ENCODE peak calls at places on chromosomes 12 and 14, in seven cellular contexts. R, J, N, G, Z, L and E are unnamed samples.
A peak's percentile ranks its signal among the peaks of the same experiment; 100 is the strongest.

GRCh38 chr12:104662908-104663307 is 206.2 kb downstream of the CHST11 start:
- DNase-seq in L (no peak), R (no peak), G (no peak), J (no peak), N (no peak), Z (no peak), E (no peak)

GRCh38 chr14:36701144-36701543 is 39.5 kb downstream of the PAX9 start:
- DNase-seq in J (no peak), R (no peak), G (no peak), Z (no peak), N (no peak), L (no peak), E (no peak)

GRCh38 chr12:124531281-124531745 is 36.1 kb downstream of the NCOR2 start:
- DNase-seq in R (no peak), G (no peak), Z (no peak), L (no peak), J (no peak), N (no peak), E (no peak)

GRCh38 chr12:79098530-79098929 is 234.0 kb downstream of the SYT1 start:
- DNase-seq in J (no peak), L (no peak), Z (no peak), G (no peak), N (no peak), R (no peak), E (no peak)

GRCh38 chr14:55333785-55334485 is 62.7 kb downstream of the FBXO34 start:
- DNase-seq in Z (no peak), J (no peak), G (peak; percentile 61), L (no peak), N (no peak), R (no peak), E (no peak)

GRCh38 chr12:6950944-6951540 is at the start of gene PTPN6:
- DNase-seq in L (no peak), G (peak; percentile 90), J (peak; percentile 62), R (no peak), Z (peak; percentile 58), N (no peak), E (no peak)

GRCh38 chr14:63777024-63777423 is 49.2 kb upstream of the SGPP1 start:
- DNase-seq in Z (no peak), L (no peak), G (no peak), R (peak; percentile 13), J (no peak), N (no peak), E (peak; percentile 54)

GRCh38 chr14:32728526-32728925 is 210.2 kb upstream of the NPAS3 start:
- DNase-seq in J (no peak), R (no peak), Z (no peak), L (no peak), N (no peak), G (no peak), E (no peak)

GRCh38 chr14:63543000-63543825 is at the start of gene PPP2R5E:
- DNase-seq in L (peak; percentile 99), R (peak; percentile 98), J (peak; percentile 95), Z (peak; percentile 98), G (peak; percentile 99), N (peak; percentile 92), E (peak; percentile 99)

GRCh38 chr12:128724468-128725046 is 99.2 kb downstream of the SLC15A4 start:
- DNase-seq in J (no peak), Z (no peak), L (no peak), G (no peak), N (no peak), R (no peak), E (no peak)

GRCh38 chr12:86230516-86231146 is 25.6 kb downstream of the MGAT4C start:
- DNase-seq in G (no peak), R (no peak), N (no peak), Z (no peak), L (no peak), J (no peak), E (no peak)

GRCh38 chr12:121323908-121324307 is 27.4 kb upstream of the CAMKK2 start:
- DNase-seq in Z (no peak), G (no peak), N (peak; percentile 70), R (no peak), L (no peak), J (no peak), E (no peak)

GRCh38 chr12:24600996-24601395 is 347.9 kb downstream of the BCAT1 start:
- DNase-seq in L (no peak), R (no peak), G (no peak), N (no peak), J (no peak), Z (no peak), E (no peak)

GRCh38 chr14:81991998-81992397 is 458.3 kb upstream of the SEL1L start:
- DNase-seq in G (no peak), R (no peak), Z (no peak), N (no peak), L (no peak), J (no peak), E (no peak)

GRCh38 chr12:12081836-12082497 is 11.2 kb downstream of the BCL2L14 start:
- DNase-seq in R (peak; percentile 29), J (no peak), N (peak; percentile 31), L (no peak), G (peak; percentile 87), Z (no peak), E (peak; percentile 27)

GRCh38 chr12:123952037-123952436 is 20.6 kb downstream of the CCDC92 start:
- DNase-seq in R (no peak), J (no peak), L (no peak), G (no peak), Z (no peak), N (no peak), E (no peak)

GRCh38 chr12:30822385-30823139 is 67.8 kb upstream of the CAPRIN2 start:
- DNase-seq in N (peak; percentile 67), G (peak; percentile 72), Z (peak; percentile 79), J (peak; percentile 6), R (no peak), L (no peak), E (no peak)

GRCh38 chr14:55000381-55000780 is 26.5 kb downstream of the WDHD1 start:
- DNase-seq in N (no peak), G (no peak), J (no peak), L (no peak), R (no peak), Z (no peak), E (no peak)

GRCh38 chr14:61290686-61291085 is 9.5 kb upstream of the TMEM30B start:
- DNase-seq in G (no peak), J (no peak), N (no peak), L (no peak), Z (no peak), R (no peak), E (no peak)

GRCh38 chr12:19038210-19038609 is 91.3 kb upstream of the PLEKHA5 start:
- DNase-seq in G (no peak), L (no peak), R (no peak), Z (no peak), J (no peak), N (no peak), E (no peak)
- H3K4me3 ChIP-seq in G (no peak overlapping the region), L (no peak overlapping the region), R (no peak overlapping the region), Z (no peak overlapping the region), J (no peak overlapping the region), N (no peak overlapping the region), E (no peak overlapping the region)

GRCh38 chr12:50914872-50915484 is 37.4 kb upstream of the HIGD1C start:
- DNase-seq in J (no peak), N (no peak), Z (no peak), L (no peak), G (no peak), R (no peak), E (no peak)
- H3K9me3 ChIP-seq in J (no peaks in the 10 kb centered on the region), N (no peaks in the 10 kb centered on the region), Z (peaks cover 36% of the 10 kb centered on the region), L (no peaks in the 10 kb centered on the region), G (no peaks in the 10 kb centered on the region), R (peaks cover 11% of the 10 kb centered on the region), E (peaks cover 31% of the 10 kb centered on the region)

GRCh38 chr12:45049912-45050318 is 984 bp downstream of the DBX2 start:
- DNase-seq in R (no peak), N (no peak), L (no peak), Z (no peak), G (no peak), J (no peak), E (no peak)

GRCh38 chr12:45051490-45052105 is 699 bp upstream of the DBX2 start:
- DNase-seq in R (no peak), J (no peak), Z (no peak), G (no peak), N (no peak), L (no peak), E (no peak)

GRCh38 chr12:45050331-45050750 is 558 bp downstream of the DBX2 start:
- DNase-seq in L (no peak), N (no peak), J (no peak), Z (no peak), G (no peak), R (no peak), E (no peak)

DNA sequence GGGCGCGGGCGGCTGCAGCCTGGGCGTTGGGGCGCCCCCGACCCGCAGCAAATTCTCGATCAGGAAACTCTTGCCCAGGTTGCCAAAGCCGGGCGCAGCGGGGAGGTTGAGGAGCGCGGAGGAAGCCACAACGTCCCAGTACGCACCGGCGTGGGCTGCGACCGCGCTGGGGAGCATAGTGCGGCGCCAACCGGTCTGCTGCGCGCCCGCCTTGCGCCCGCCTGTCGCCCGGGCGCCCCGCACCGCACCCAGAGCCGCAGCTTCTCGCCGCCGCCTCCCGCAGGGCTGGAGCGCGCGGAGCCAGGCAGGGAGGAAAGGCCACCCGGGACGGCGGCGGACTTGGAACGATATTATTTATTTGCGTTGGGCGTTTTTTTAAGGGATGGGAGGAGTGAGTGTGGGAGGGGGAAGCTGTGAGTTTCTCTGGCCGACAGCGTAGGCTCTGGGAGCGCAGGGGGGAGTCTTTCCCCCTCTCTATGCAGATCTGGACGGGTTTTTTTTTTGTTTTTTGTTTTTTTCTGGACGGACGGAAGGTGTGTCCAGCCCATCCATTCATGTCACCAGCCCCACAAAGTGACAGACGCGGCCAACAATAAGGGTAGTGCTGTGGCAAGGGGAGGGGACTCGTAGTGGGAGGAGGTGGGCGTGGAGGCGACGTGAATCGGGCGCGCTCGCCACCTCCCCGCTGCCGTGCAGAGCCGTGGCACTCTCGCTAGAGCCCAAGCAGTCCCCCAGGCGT is at the start of gene DBX2:
- DNase-seq in R (no peak), L (no peak), G (no peak), J (no peak), Z (no peak), N (no peak), E (no peak)
- H3K4me3 ChIP-seq in R (no peak within 1 kb of the TSS), L (peak within 1 kb of the TSS; percentile 43), G (no peak within 1 kb of the TSS), J (no peak within 1 kb of the TSS), Z (peak within 1 kb of the TSS; percentile 34), N (no peak within 1 kb of the TSS), E (peak within 1 kb of the TSS; percentile 23)

GRCh38 chr14:105629886-105630215 is 103.5 kb downstream of the TMEM121 start:
- DNase-seq in N (no peak), Z (no peak), R (no peak), J (no peak), G (no peak), L (no peak), E (no peak)

GRCh38 chr14:105622329-105622955 is 96.1 kb downstream of the TMEM121 start:
- DNase-seq in L (no peak), G (no peak), Z (no peak), J (no peak), R (no peak), N (no peak), E (no peak)

GRCh38 chr14:105632010-105632409 is 105.6 kb downstream of the TMEM121 start:
- DNase-seq in J (no peak), L (no peak), R (no peak), N (no peak), Z (no peak), G (no peak), E (no peak)

DNA sequence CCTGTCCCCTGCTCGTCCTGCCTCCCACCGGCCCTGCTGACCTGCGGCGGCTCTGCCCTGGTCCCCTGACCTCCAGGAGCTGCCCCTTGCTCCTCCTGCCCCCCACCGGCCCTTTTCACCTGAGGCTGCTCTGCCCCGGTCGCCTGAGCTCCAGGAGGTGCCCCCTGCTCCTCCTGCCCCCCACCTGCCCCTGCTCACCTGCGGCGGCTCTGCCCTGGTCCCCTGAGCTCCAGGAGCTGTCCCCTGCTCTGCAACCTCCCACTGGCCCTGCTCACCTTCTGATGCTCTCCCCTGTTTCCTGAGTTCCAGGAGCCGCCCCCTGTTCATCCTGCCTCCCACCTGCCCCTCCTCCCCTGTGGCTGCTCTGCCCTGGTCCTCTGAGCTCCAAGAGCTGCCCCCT is 101.3 kb downstream of the TMEM121 start:
- DNase-seq in L (no peak), G (no peak), R (no peak), N (no peak), Z (no peak), J (no peak), E (no peak)
- H3K9me3 ChIP-seq in L (no peaks in the 10 kb centered on the region), G (no peaks in the 10 kb centered on the region), R (peaks cover 3% of the 10 kb centered on the region), N (no peaks in the 10 kb centered on the region), Z (no peaks in the 10 kb centered on the region), J (no peaks in the 10 kb centered on the region), E (no peaks in the 10 kb centered on the region)